ENCODE peak calls at places on chromosomes 13 and 19, in five cellular contexts. Z is colonic mucosa, C is BE2C, W is psoas muscle, O is Peyer's patch. D is an unnamed sample.

GRCh38 chr13:91122766-91123165 is 224.7 kb upstream of the MIR17HG start:
- DNase-seq in O (no peak), C (no peak), Z (no peak), W (no peak), D (no peak)

GRCh38 chr13:106499905-106500304 is 35.6 kb downstream of the EFNB2 start:
- DNase-seq in W (no peak), O (no peak), C (no peak), Z (no peak), D (peak; percentile 56)

GRCh38 chr13:105804561-105805190 is 730.8 kb downstream of the EFNB2 start:
- DNase-seq in C (no peak), W (no peak), O (no peak), Z (no peak), D (peak; percentile 30)

GRCh38 chr13:34358811-34359513 is 541.0 kb downstream of the RFC3 start:
- DNase-seq in C (no peak), Z (no peak), W (no peak), O (no peak), D (peak; percentile 62)

GRCh38 chr13:102651392-102651791 is 43.5 kb downstream of the METTL21C start:
- DNase-seq in C (no peak), O (no peak), W (no peak), Z (no peak), D (peak; percentile 57)

GRCh38 chr13:75760182-75760981 is 124.3 kb downstream of the LMO7 start:
- DNase-seq in C (no peak), W (no peak), Z (peak; percentile 81), O (peak; percentile 63), D (peak; percentile 14)

GRCh38 chr13:69565334-69565733 is 542.3 kb upstream of the ATXN8OS start:
- DNase-seq in W (no peak), Z (peak; percentile 20), C (peak; percentile 67), O (no peak), D (peak; percentile 9)

GRCh38 chr19:35534803-35535480 is 1.7 kb downstream of the GAPDHS start:
- DNase-seq in Z (no peak), W (no peak), C (no peak), O (no peak), D (no peak)

GRCh38 chr19:8576273-8576993 is 809 bp downstream of the MYO1F start:
- DNase-seq in O (peak; percentile 65), Z (peak; percentile 37), W (no peak), C (no peak), D (no peak)

GRCh38 chr13:24995225-24995804 is 100.6 kb upstream of the PABPC3 start:
- DNase-seq in C (peak; percentile 70), W (no peak), Z (peak; percentile 69), O (no peak), D (peak; percentile 91)

GRCh38 chr19:28883241-28883693 is 329.7 kb downstream of the UQCRFS1 start:
- DNase-seq in W (peak; percentile 20), O (no peak), Z (no peak), C (no peak), D (peak; percentile 64)

GRCh38 chr19:41297628-41298326 is 12.2 kb upstream of the CCDC97 start:
- DNase-seq in Z (no peak), C (no peak), W (no peak), O (peak; percentile 20), D (no peak)

GRCh38 chr19:33368074-33368864 is 5.2 kb upstream of the CEBPG start:
- DNase-seq in C (no peak), O (no peak), W (no peak), Z (no peak), D (no peak)

DNA sequence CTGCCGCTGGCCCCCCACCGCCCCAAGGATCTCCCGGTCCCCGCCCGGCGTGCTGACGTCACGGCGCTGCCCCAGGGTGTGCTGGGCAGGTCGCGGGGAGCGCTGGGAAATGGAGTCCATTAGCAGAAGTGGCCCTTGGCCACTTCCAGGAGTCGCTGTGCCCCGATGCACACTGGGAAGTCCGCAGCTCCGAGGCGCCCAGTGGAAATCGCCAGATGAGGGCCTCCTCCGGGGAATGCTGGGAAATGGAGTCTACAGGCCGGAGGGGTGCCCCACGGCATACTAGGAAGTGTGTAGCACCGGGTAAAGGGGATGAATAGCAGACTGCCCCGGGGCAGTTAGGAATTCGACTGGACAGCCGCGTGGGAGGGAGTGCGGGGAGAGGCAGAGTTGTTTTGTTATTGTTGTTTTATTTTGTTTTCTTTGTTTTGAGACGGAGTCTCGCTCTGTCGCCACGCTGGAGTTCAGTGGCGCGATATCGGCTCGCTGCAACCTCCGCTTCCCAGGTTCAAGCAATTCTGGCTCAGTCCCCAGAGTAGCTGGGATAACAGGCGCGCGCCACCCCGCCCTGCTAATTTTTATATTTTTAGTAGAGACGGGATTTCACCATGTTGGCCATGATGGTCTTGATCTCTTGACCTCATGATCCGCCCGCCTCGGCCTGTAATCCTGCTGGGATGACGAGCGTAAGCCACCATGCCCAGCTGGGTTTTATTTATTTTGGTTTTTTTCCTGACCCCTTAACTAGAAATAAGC is at the start of gene PPP1R12C:
- DNase-seq in C (peak; percentile 98), Z (peak; percentile 99), O (peak; percentile 98), W (peak; percentile 99), D (peak; percentile 99)
- TF ChIP-seq CTCF in C (no peak), Z (no peak), O (no peak), W (no peak), D (no peak)

GRCh38 chr13:47903836-47904235 is 97.2 kb downstream of the SUCLA2 start:
- DNase-seq in C (no peak), Z (no peak), O (no peak), W (no peak), D (peak; percentile 49)
- H3K4me3 ChIP-seq in C (no peak overlapping the region), Z (no peak overlapping the region), O (peak overlapping the region; percentile 9), W (no peak overlapping the region), D (no peak overlapping the region)

GRCh38 chr19:1469200-1469935 is 9.6 kb downstream of the C19orf25 start:
- DNase-seq in O (no peak), W (peak; percentile 14), C (no peak), Z (no peak), D (no peak)

GRCh38 chr19:1467512-1468273 is 11.3 kb downstream of the C19orf25 start:
- DNase-seq in C (no peak), O (no peak), Z (no peak), W (peak; percentile 16), D (no peak)

GRCh38 chr19:1469936-1470863 is 8.8 kb downstream of the C19orf25 start:
- DNase-seq in Z (peak; percentile 65), O (no peak), W (peak; percentile 35), C (no peak), D (no peak)

GRCh38 chr19:1467228-1467511 is 11.8 kb downstream of the C19orf25 start:
- DNase-seq in O (no peak), C (no peak), Z (no peak), W (no peak), D (no peak)

GRCh38 chr19:1468274-1469199 is 10.5 kb downstream of the C19orf25 start:
- DNase-seq in O (no peak), C (no peak), Z (no peak), W (peak; percentile 32), D (no peak)
- TF ChIP-seq CTCF in O (no peak), C (no peak), Z (no peak), W (no peak), D (no peak)

DNA sequence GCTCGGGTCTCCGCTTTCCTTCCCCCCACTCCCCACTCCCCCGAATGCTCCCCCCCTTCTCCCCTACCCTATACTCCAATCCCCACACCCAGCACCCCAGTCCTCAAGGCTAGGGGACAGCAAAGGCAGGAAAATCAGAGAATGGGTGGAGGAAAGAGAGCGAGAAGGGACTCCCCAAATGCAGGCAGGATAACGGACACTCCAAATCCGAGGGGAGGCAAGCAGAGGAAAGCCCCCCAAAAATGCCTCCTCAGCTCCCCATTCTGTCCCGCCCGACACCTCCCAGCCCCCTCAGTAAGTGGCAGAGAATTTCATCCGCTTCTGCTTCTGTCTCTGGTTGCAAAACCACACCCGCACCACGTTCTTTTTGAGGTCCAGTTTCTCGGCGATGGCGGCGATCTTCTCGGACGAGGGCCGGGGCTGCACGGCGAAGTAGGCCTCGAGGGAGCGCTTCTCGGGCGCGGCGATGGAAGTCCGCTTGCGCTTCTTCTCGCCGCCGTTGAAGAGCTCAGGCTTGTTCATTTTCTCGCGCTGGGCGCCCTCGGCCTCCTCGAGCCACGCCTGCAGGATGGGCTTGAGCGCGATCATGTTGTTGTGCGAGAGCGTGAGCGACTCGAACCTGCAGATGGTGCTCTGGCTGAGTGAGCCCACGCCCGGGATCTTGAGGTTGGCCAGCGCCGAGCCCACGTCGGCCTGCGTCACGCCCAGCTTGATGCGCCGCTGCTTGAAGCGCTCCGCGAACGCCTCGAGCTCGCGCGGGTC is 2.0 kb downstream of the POU4F1 start:
- DNase-seq in C (no peak), O (peak; percentile 53), Z (no peak), W (no peak), D (no peak)
- H3K4me3 ChIP-seq in C (no peak overlapping the region), O (peak overlapping the region; percentile 25), Z (peak overlapping the region; percentile 15), W (peak overlapping the region; percentile 16), D (no peak overlapping the region)

DNA sequence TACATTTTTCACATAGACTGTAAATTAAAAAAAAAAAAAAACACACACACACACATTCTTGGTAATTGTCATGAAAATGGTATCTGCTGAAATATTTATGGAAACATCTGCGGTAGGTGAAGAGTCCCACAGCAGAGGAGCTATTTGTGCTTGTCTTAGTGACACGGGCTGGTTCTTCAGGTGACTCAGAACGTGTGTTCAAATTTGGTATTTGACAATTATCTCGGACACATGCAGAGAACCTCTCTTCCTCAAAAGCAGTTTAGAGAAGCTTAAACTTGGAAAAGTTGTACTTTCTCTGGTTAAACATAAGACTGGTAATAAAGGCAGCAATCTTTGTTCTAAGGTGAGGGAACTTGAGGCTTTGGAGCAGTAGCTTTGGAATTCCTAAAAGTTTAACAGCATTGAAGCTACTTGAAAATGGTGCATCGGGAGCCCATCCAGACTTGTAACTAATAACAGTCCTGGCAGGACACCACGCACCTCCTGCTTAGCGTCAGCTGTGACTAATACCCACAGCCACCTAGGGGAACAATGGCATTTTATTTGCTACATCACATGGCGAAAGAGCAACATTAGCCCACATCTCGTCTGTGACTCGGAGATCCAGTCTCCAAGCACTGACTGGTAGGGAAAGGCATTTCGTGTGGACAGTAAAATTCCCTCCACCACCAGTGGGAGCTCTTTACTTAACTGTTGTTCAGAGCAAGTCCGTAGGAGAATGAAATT is 1505.1 kb upstream of the SLC10A2 start:
- DNase-seq in Z (peak; percentile 72), O (no peak), W (peak; percentile 28), C (peak; percentile 82), D (peak; percentile 94)
- TF ChIP-seq CTCF in Z (peak; percentile 57), O (peak; percentile 65), W (peak; percentile 65), C (peak; percentile 97), D (peak; percentile 78)

DNA sequence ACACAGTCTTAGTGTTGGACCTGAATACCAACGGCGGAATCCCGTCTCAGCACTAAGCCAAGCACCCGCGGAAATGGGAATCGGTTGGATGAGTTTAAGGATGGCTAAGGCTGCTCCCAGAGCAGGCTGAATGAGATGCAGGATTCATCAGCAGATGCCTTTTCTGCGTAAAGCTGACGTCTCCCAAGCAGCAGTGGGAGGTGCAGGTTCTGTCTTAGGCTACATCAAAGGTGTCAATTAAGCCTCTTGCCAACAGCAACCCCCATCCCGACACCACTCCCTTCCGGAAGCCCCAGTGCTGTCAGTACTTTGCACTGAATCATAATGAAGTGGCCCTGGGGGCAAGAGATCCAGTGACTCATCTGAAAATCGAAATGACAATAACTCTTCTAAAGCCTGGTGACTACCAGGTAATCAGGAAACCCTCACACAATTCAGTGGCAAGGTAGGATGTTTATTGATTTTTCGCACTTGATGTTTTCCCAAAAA is 275.6 kb downstream of the DCLK1 start:
- DNase-seq in Z (no peak), C (peak; percentile 15), W (no peak), O (no peak), D (peak; percentile 26)
- H3K4me3 ChIP-seq in Z (no peak overlapping the region), C (no peak overlapping the region), W (no peak overlapping the region), O (no peak overlapping the region), D (no peak overlapping the region)

D was measured in cardiac fibroblast.